ENCODE peak calls at places on chromosomes 6 and 20, in four cellular contexts. M is CD8-positive, alpha-beta memory T cell; T is psoas muscle; D is heart right ventricle. X is an unnamed sample.

GRCh38 chr6:32666420-32667300 is at the start of gene HLA-DQB1:
- DNase-seq in M (peak), T (no peak), D (no peak), X (peak)

GRCh38 chr6:10908228-10908627 is 21.4 kb downstream of the SYCP2L start:
- DNase-seq in M (no peak), T (no peak), D (no peak), X (no peak)

GRCh38 chr6:136927313-136927712 is 5.2 kb downstream of the SLC35D3 start:
- DNase-seq in M (no peak), T (no peak), D (no peak), X (peak)

GRCh38 chr20:24762791-24763350 is 186.2 kb upstream of the CST7 start:
- DNase-seq in M (no peak), T (no peak), D (no peak), X (no peak)

GRCh38 chr6:55255061-55255571 is 72.2 kb upstream of the GFRAL start:
- DNase-seq in M (no peak), T (no peak), D (no peak), X (no peak)

GRCh38 chr6:47478233-47479155 is 905 bp downstream of the CD2AP start:
- DNase-seq in M (no peak), T (no peak), D (no peak), X (peak)

GRCh38 chr20:51159303-51159702 is 136.4 kb upstream of the KCNG1 start:
- DNase-seq in M (no peak), T (no peak), D (no peak), X (no peak)

GRCh38 chr6:149921361-149921760 is 1.6 kb downstream of the RAET1G start:
- DNase-seq in M (no peak), T (peak), D (no peak), X (no peak)

GRCh38 chr6:42404494-42404893 is 47.2 kb downstream of the TRERF1 start:
- DNase-seq in M (no peak), T (no peak), D (no peak), X (peak)

GRCh38 chr6:106858653-106859092 is 115.9 kb downstream of the CD24 start:
- DNase-seq in M (no peak), T (no peak), D (no peak), X (peak)

GRCh38 chr6:35363293-35363750 is 21.0 kb downstream of the PPARD start:
- DNase-seq in M (no peak), T (peak), D (no peak), X (no peak)
- H3K27ac ChIP-seq in M (peak), T (peak), D (no peak), X (no peak)

GRCh38 chr6:131807644-131808459 is at the start of gene ENPP1:
- DNase-seq in M (peak), T (peak), D (peak), X (peak)
- H3K27ac ChIP-seq in M (no peak), T (peak), D (no peak), X (no peak)

GRCh38 chr6:101705866-101706265 is 312.4 kb downstream of the GRIK2 start:
- DNase-seq in M (no peak), T (no peak), D (no peak), X (peak)

GRCh38 chr6:101703311-101703710 is 309.8 kb downstream of the GRIK2 start:
- DNase-seq in M (no peak), T (no peak), D (no peak), X (no peak)

GRCh38 chr6:101706576-101706975 is 313.1 kb downstream of the GRIK2 start:
- DNase-seq in M (no peak), T (no peak), D (no peak), X (no peak)

GRCh38 chr6:101700655-101701054 is 307.1 kb downstream of the GRIK2 start:
- DNase-seq in M (no peak), T (no peak), D (no peak), X (no peak)
- H3K27ac ChIP-seq in M (no peak), T (no peak), D (no peak), X (no peak)

GRCh38 chr6:7909323-7910276 is 988 bp downstream of the TXNDC5 start:
- DNase-seq in M (peak), T (peak), D (peak), X (peak)
- H3K27ac ChIP-seq in M (peak), T (peak), D (no peak), X (peak)

GRCh38 chr20:361562-361961 is 14.7 kb downstream of the NRSN2 start:
- DNase-seq in M (no peak), T (no peak), D (no peak), X (no peak)
- H3K27ac ChIP-seq in M (no peak), T (no peak), D (no peak), X (no peak)